ENCODE peak calls at places on chromosomes 4 and X, in ten cellular contexts. One of them, this sample, is unnamed.

GRCh38 chr4:114264452-114264851 is 285.0 kb upstream of the ARSJ start:
- ATAC-seq in activated naive CD8-positive, alpha-beta T cell treated with anti-CD3 and anti-CD28 coated beads, Interleukin-2, amount 50 U/mL, for 24 hours: no peak
- ATAC-seq in activated CD8-positive, alpha-beta memory T cell treated with anti-CD3 and anti-CD28 coated beads, Interleukin-2, amount 10 ng/mL, durations not matched to agents 7 days and 5 days: no peak
- ATAC-seq in heart right ventricle: no peak
- ATAC-seq in effector memory CD8-positive, alpha-beta T cell: no peak
- ATAC-seq in T-helper 17 cell: no peak
- ATAC-seq in upper lobe of left lung: no peak
- ATAC-seq in gastroesophageal sphincter: no peak
- ATAC-seq in left lung: no peak
- ATAC-seq in A549: no peak
- ATAC-seq in this sample: no peak

GRCh38 chr4:149031399-149031798 is 589.2 kb upstream of the NR3C2 start:
- ATAC-seq in upper lobe of left lung: no peak
- ATAC-seq in left lung: peak; percentile 88
- ATAC-seq in activated naive CD8-positive, alpha-beta T cell treated with anti-CD3 and anti-CD28 coated beads, Interleukin-2, amount 50 U/mL, for 24 hours: no peak
- ATAC-seq in gastroesophageal sphincter: no peak
- ATAC-seq in effector memory CD8-positive, alpha-beta T cell: no peak
- ATAC-seq in A549: no peak
- ATAC-seq in activated CD8-positive, alpha-beta memory T cell treated with anti-CD3 and anti-CD28 coated beads, Interleukin-2, amount 10 ng/mL, durations not matched to agents 7 days and 5 days: no peak
- ATAC-seq in T-helper 17 cell: no peak
- ATAC-seq in heart right ventricle: no peak
- ATAC-seq in this sample: peak; percentile 40

GRCh38 chr4:86661006-86661405 is 66.9 kb downstream of the PTPN13 start:
- ATAC-seq in A549: no peak
- ATAC-seq in left lung: no peak
- ATAC-seq in activated CD8-positive, alpha-beta memory T cell treated with anti-CD3 and anti-CD28 coated beads, Interleukin-2, amount 10 ng/mL, durations not matched to agents 7 days and 5 days: no peak
- ATAC-seq in effector memory CD8-positive, alpha-beta T cell: no peak
- ATAC-seq in upper lobe of left lung: no peak
- ATAC-seq in heart right ventricle: no peak
- ATAC-seq in activated naive CD8-positive, alpha-beta T cell treated with anti-CD3 and anti-CD28 coated beads, Interleukin-2, amount 50 U/mL, for 24 hours: no peak
- ATAC-seq in T-helper 17 cell: no peak
- ATAC-seq in gastroesophageal sphincter: no peak
- ATAC-seq in this sample: no peak

GRCh38 chrX:153967536-153968214 is 3.9 kb downstream of the HCFC1 start:
- ATAC-seq in T-helper 17 cell: no peak
- ATAC-seq in upper lobe of left lung: no peak
- ATAC-seq in activated CD8-positive, alpha-beta memory T cell treated with anti-CD3 and anti-CD28 coated beads, Interleukin-2, amount 10 ng/mL, durations not matched to agents 7 days and 5 days: peak; percentile 9
- ATAC-seq in gastroesophageal sphincter: no peak
- ATAC-seq in activated naive CD8-positive, alpha-beta T cell treated with anti-CD3 and anti-CD28 coated beads, Interleukin-2, amount 50 U/mL, for 24 hours: peak; percentile 17
- ATAC-seq in A549: no peak
- ATAC-seq in heart right ventricle: no peak
- ATAC-seq in effector memory CD8-positive, alpha-beta T cell: no peak
- ATAC-seq in left lung: no peak
- ATAC-seq in this sample: no peak

GRCh38 chrX:131650637-131651410 is 107.0 kb downstream of the OR13H1 start:
- ATAC-seq in activated naive CD8-positive, alpha-beta T cell treated with anti-CD3 and anti-CD28 coated beads, Interleukin-2, amount 50 U/mL, for 24 hours: peak; percentile 80
- ATAC-seq in gastroesophageal sphincter: no peak
- ATAC-seq in activated CD8-positive, alpha-beta memory T cell treated with anti-CD3 and anti-CD28 coated beads, Interleukin-2, amount 10 ng/mL, durations not matched to agents 7 days and 5 days: no peak
- ATAC-seq in upper lobe of left lung: no peak
- ATAC-seq in A549: no peak
- ATAC-seq in heart right ventricle: no peak
- ATAC-seq in T-helper 17 cell: no peak
- ATAC-seq in left lung: no peak
- ATAC-seq in effector memory CD8-positive, alpha-beta T cell: no peak
- ATAC-seq in this sample: peak; percentile 67

GRCh38 chr4:41454393-41454792 is 83.6 kb upstream of the LIMCH1 start:
- ATAC-seq in left lung: peak; percentile 78
- ATAC-seq in activated naive CD8-positive, alpha-beta T cell treated with anti-CD3 and anti-CD28 coated beads, Interleukin-2, amount 50 U/mL, for 24 hours: no peak
- ATAC-seq in upper lobe of left lung: peak; percentile 57
- ATAC-seq in heart right ventricle: peak; percentile 58
- ATAC-seq in activated CD8-positive, alpha-beta memory T cell treated with anti-CD3 and anti-CD28 coated beads, Interleukin-2, amount 10 ng/mL, durations not matched to agents 7 days and 5 days: no peak
- ATAC-seq in gastroesophageal sphincter: no peak
- ATAC-seq in A549: peak; percentile 61
- ATAC-seq in T-helper 17 cell: no peak
- ATAC-seq in effector memory CD8-positive, alpha-beta T cell: no peak
- ATAC-seq in this sample: no peak

GRCh38 chr4:149065753-149066152 is 623.5 kb upstream of the NR3C2 start:
- ATAC-seq in activated CD8-positive, alpha-beta memory T cell treated with anti-CD3 and anti-CD28 coated beads, Interleukin-2, amount 10 ng/mL, durations not matched to agents 7 days and 5 days: no peak
- ATAC-seq in gastroesophageal sphincter: no peak
- ATAC-seq in A549: no peak
- ATAC-seq in activated naive CD8-positive, alpha-beta T cell treated with anti-CD3 and anti-CD28 coated beads, Interleukin-2, amount 50 U/mL, for 24 hours: no peak
- ATAC-seq in upper lobe of left lung: no peak
- ATAC-seq in heart right ventricle: no peak
- ATAC-seq in effector memory CD8-positive, alpha-beta T cell: no peak
- ATAC-seq in left lung: no peak
- ATAC-seq in T-helper 17 cell: no peak
- ATAC-seq in this sample: no peak

GRCh38 chrX:40953369-40953768 is 131.9 kb upstream of the USP9X start:
- ATAC-seq in upper lobe of left lung: no peak
- ATAC-seq in activated CD8-positive, alpha-beta memory T cell treated with anti-CD3 and anti-CD28 coated beads, Interleukin-2, amount 10 ng/mL, durations not matched to agents 7 days and 5 days: no peak
- ATAC-seq in effector memory CD8-positive, alpha-beta T cell: no peak
- ATAC-seq in left lung: no peak
- ATAC-seq in heart right ventricle: no peak
- ATAC-seq in activated naive CD8-positive, alpha-beta T cell treated with anti-CD3 and anti-CD28 coated beads, Interleukin-2, amount 50 U/mL, for 24 hours: peak; percentile 38
- ATAC-seq in gastroesophageal sphincter: no peak
- ATAC-seq in A549: no peak
- ATAC-seq in T-helper 17 cell: no peak
- ATAC-seq in this sample: no peak

GRCh38 chr4:157363366-157363765 is 142.8 kb downstream of the GRIA2 start:
- ATAC-seq in upper lobe of left lung: no peak
- ATAC-seq in T-helper 17 cell: no peak
- ATAC-seq in activated CD8-positive, alpha-beta memory T cell treated with anti-CD3 and anti-CD28 coated beads, Interleukin-2, amount 10 ng/mL, durations not matched to agents 7 days and 5 days: no peak
- ATAC-seq in effector memory CD8-positive, alpha-beta T cell: no peak
- ATAC-seq in A549: no peak
- ATAC-seq in left lung: no peak
- ATAC-seq in activated naive CD8-positive, alpha-beta T cell treated with anti-CD3 and anti-CD28 coated beads, Interleukin-2, amount 50 U/mL, for 24 hours: no peak
- ATAC-seq in heart right ventricle: no peak
- ATAC-seq in gastroesophageal sphincter: no peak
- ATAC-seq in this sample: no peak

GRCh38 chr4:24224446-24224845 is 334.6 kb upstream of the PPARGC1A start:
- ATAC-seq in gastroesophageal sphincter: no peak
- ATAC-seq in effector memory CD8-positive, alpha-beta T cell: no peak
- ATAC-seq in left lung: no peak
- ATAC-seq in heart right ventricle: no peak
- ATAC-seq in A549: no peak
- ATAC-seq in activated naive CD8-positive, alpha-beta T cell treated with anti-CD3 and anti-CD28 coated beads, Interleukin-2, amount 50 U/mL, for 24 hours: no peak
- ATAC-seq in upper lobe of left lung: no peak
- ATAC-seq in activated CD8-positive, alpha-beta memory T cell treated with anti-CD3 and anti-CD28 coated beads, Interleukin-2, amount 10 ng/mL, durations not matched to agents 7 days and 5 days: no peak
- ATAC-seq in T-helper 17 cell: no peak
- ATAC-seq in this sample: no peak

GRCh38 chrX:133045986-133046385 is 50.9 kb downstream of the USP26 start:
- ATAC-seq in activated CD8-positive, alpha-beta memory T cell treated with anti-CD3 and anti-CD28 coated beads, Interleukin-2, amount 10 ng/mL, durations not matched to agents 7 days and 5 days: no peak
- ATAC-seq in T-helper 17 cell: no peak
- ATAC-seq in A549: peak; percentile 38
- ATAC-seq in left lung: peak; percentile 64
- ATAC-seq in gastroesophageal sphincter: no peak
- ATAC-seq in activated naive CD8-positive, alpha-beta T cell treated with anti-CD3 and anti-CD28 coated beads, Interleukin-2, amount 50 U/mL, for 24 hours: no peak
- ATAC-seq in effector memory CD8-positive, alpha-beta T cell: no peak
- ATAC-seq in upper lobe of left lung: no peak
- ATAC-seq in heart right ventricle: no peak
- ATAC-seq in this sample: no peak